ENCODE peak calls at places on chromosomes 1 and 21, in five cellular contexts. H, C, A, X and R are unnamed samples.
A peak's percentile ranks its signal among the peaks of the same experiment; 100 is the strongest.

GRCh38 chr1:204990059-204990664 is 52.9 kb upstream of the CNTN2 start:
- DNase-seq in H (no peak), C (no peak), A (no peak), X (no peak), R (peak; percentile 47)

GRCh38 chr1:156691665-156692408 is 13.5 kb downstream of the CRABP2 start:
- DNase-seq in H (no peak), C (peak; percentile 50), A (no peak), X (peak; percentile 67), R (no peak)

GRCh38 chr1:16208270-16208987 is 4.0 kb downstream of the ARHGEF19 start:
- DNase-seq in H (no peak), C (peak; percentile 36), A (no peak), X (no peak), R (no peak)

GRCh38 chr1:214317734-214318133 is 36.8 kb downstream of the SMYD2 start:
- DNase-seq in H (no peak), C (no peak), A (no peak), X (no peak), R (no peak)

GRCh38 chr21:44946254-44947041 is 6.6 kb downstream of the SLX9 start:
- DNase-seq in H (no peak), C (no peak), A (no peak), X (no peak), R (no peak)

GRCh38 chr1:223363856-223364684 is at the start of gene SUSD4:
- DNase-seq in H (peak; percentile 69), C (peak; percentile 1), A (no peak), X (peak; percentile 48), R (peak; percentile 83)

GRCh38 chr1:193884848-193885558 is 698.6 kb upstream of the B3GALT2 start:
- DNase-seq in H (no peak), C (no peak), A (no peak), X (no peak), R (peak; percentile 69)

GRCh38 chr1:16173447-16174260 is 17.8 kb upstream of the EPHA2 start:
- DNase-seq in H (no peak), C (peak; percentile 76), A (no peak), X (peak; percentile 55), R (peak; percentile 54)

GRCh38 chr1:33563702-33564101 is 91.3 kb downstream of the ZSCAN20 start:
- DNase-seq in H (no peak), C (no peak), A (no peak), X (no peak), R (no peak)

GRCh38 chr1:101902199-101902598 is 94.5 kb downstream of the OLFM3 start:
- DNase-seq in H (no peak), C (no peak), A (no peak), X (no peak), R (no peak)

GRCh38 chr1:75614455-75615379 is 3.8 kb upstream of the SLC44A5 start:
- DNase-seq in H (peak; percentile 73), C (peak; percentile 49), A (peak; percentile 57), X (peak; percentile 54), R (peak; percentile 84)

GRCh38 chr1:29508458-29509107 is 272.3 kb downstream of the PTPRU start:
- DNase-seq in H (no peak), C (no peak), A (no peak), X (no peak), R (peak; percentile 14)

GRCh38 chr1:165053273-165053835 is 303.2 kb downstream of the LMX1A start:
- DNase-seq in H (no peak), C (no peak), A (no peak), X (no peak), R (no peak)

GRCh38 chr1:225343618-225344017 is 84.2 kb downstream of the LBR start:
- DNase-seq in H (no peak), C (peak; percentile 17), A (no peak), X (peak; percentile 16), R (no peak)

GRCh38 chr1:6962956-6963915 is 178.0 kb downstream of the CAMTA1 start:
- DNase-seq in H (peak; percentile 97), C (peak; percentile 81), A (peak; percentile 99), X (no peak), R (peak; percentile 99)

GRCh38 chr1:198601936-198602889 is 36.6 kb upstream of the PTPRC start:
- DNase-seq in H (no peak), C (no peak), A (no peak), X (no peak), R (no peak)

GRCh38 chr1:31373897-31374486 is 1.1 kb upstream of the FABP3 start:
- DNase-seq in H (no peak), C (no peak), A (no peak), X (no peak), R (no peak)

GRCh38 chr1:62407398-62408009 is 29.3 kb upstream of the USP1 start:
- DNase-seq in H (peak; percentile 67), C (peak; percentile 46), A (no peak), X (peak; percentile 91), R (no peak)

GRCh38 chr1:110341146-110341871 is 2.1 kb downstream of the RBM15 start:
- DNase-seq in H (no peak), C (no peak), A (no peak), X (peak; percentile 40), R (no peak)

GRCh38 chr1:44270666-44271628 is 57.7 kb downstream of the DMAP1 start:
- DNase-seq in H (no peak), C (no peak), A (no peak), X (no peak), R (no peak)

GRCh38 chr1:111802110-111802509 is 46.4 kb downstream of the DDX20 start:
- DNase-seq in H (no peak), C (no peak), A (no peak), X (no peak), R (no peak)

GRCh38 chr1:210213335-210213734 is 19.3 kb upstream of the SERTAD4 start:
- DNase-seq in H (no peak), C (no peak), A (no peak), X (no peak), R (no peak)

GRCh38 chr1:163069142-163069541 is at the start of gene RGS4:
- DNase-seq in H (peak; percentile 81), C (peak; percentile 94), A (peak; percentile 81), X (peak; percentile 23), R (peak; percentile 93)

GRCh38 chr1:36669297-36669696 is 186.6 kb upstream of the CSF3R start:
- DNase-seq in H (no peak), C (no peak), A (no peak), X (no peak), R (no peak)

GRCh38 chr1:36675931-36676562 is 193.3 kb upstream of the CSF3R start:
- DNase-seq in H (no peak), C (no peak), A (no peak), X (no peak), R (no peak)

GRCh38 chr1:36673207-36673606 is 190.5 kb upstream of the CSF3R start:
- DNase-seq in H (peak; percentile 59), C (no peak), A (peak; percentile 9), X (no peak), R (no peak)

DNA sequence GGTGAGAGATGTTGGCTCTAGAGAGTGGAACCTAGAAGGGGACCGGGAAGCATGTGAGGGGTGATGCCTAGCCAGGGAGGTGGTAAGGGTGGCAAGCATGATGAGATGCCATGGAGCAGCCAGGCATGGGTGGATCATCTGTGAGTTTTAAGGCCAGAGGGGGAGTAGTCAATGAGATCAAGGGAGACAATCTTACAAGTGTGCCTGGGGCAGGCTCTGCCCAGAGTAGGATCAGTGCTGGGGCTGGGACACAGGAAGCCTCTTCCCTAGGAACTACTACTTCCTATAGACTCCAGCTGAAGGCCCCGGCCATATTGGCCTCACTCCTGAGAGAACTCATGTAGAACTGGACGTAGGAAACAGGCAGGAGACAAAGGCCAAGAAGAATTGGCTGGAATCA is 192.4 kb upstream of the CSF3R start:
- DNase-seq in H (no peak), C (no peak), A (no peak), X (no peak), R (no peak)
- H2BK12ac ChIP-seq in H (peak overlapping the region; percentile 87), C (no peak overlapping the region), A (no peak overlapping the region), X (no peak overlapping the region), R (no peak overlapping the region)

GRCh38 chr1:24918370-24918769 is 11.7 kb downstream of the RUNX3 start:
- DNase-seq in H (no peak), C (no peak), A (no peak), X (no peak), R (no peak)
- H3K4me2 ChIP-seq in H (no peak overlapping the region), C (no peak overlapping the region), A (no peak overlapping the region), X (no peak overlapping the region), R (no peak overlapping the region)

DNA sequence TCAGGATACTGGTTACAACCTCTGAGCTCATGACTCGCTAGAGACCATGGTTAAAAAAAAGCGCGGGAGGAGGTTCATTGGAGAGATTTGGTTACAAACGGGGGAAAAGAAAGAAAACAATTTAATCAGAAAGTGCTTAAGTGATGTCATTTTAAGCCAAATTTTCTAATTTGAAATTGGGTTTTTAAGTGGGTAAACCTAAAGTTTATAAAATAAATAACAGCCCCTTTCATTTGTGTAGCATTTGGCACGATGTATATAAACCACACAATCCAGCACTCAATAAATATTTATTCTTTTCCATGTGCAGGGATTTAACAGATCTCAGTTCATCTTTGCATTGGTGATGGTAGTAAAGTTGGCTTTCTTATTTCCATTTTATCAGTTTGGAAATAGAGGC is 7.0 kb upstream of the DPT start:
- DNase-seq in H (no peak), C (no peak), A (no peak), X (no peak), R (no peak)
- H2BK12ac ChIP-seq in H (no peak overlapping the region), C (no peak overlapping the region), A (no peak overlapping the region), X (no peak overlapping the region), R (no peak overlapping the region)

GRCh38 chr1:203512830-203513578 is 19.1 kb downstream of the OPTC start:
- DNase-seq in H (no peak), C (peak; percentile 98), A (no peak), X (peak; percentile 86), R (no peak)
- H3K4me2 ChIP-seq in H (no peak overlapping the region), C (peak overlapping the region; percentile 24), A (peak overlapping the region; percentile 54), X (peak overlapping the region; percentile 34), R (no peak overlapping the region)

DNA sequence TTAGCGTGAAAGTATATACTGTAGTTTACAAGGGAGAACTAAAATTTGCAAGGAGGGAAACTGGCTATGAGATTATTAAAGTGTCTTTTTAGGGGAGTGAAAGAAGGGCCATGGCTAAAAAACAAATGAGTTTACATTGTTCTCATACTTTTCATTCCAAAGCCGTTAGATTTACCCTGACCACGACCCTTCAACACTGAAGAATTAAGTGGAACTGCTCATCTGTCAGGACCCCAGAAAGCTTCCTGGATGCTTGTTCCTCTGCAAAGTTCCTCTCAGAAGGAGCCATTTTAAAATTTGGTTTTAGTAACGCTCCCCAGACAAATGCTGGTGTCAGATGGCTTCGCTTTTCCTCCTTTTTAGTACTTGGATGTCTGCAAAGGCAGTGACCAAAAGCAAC is 82.7 kb upstream of the ZBTB18 start:
- DNase-seq in H (no peak), C (no peak), A (no peak), X (no peak), R (no peak)
- H2BK12ac ChIP-seq in H (no peak overlapping the region), C (no peak overlapping the region), A (no peak overlapping the region), X (no peak overlapping the region), R (no peak overlapping the region)